ENCODE peak calls at places on chromosomes 3 and 15, in five cellular contexts. F is GM12878, S is mammary epithelial cell, G is osteoblast, V is PC-9. U is an unnamed sample.

GRCh38 chr3:183500349-183500748 is 55.2 kb downstream of the KLHL6 start:
- DNase-seq in F (no peak), S (no peak), G (no peak), V (no peak), U (no peak)

GRCh38 chr3:101253429-101253828 is 66.9 kb downstream of the IMPG2 start:
- DNase-seq in F (no peak), S (no peak), G (no peak), V (no peak), U (no peak)

GRCh38 chr3:14374444-14374883 is 27.9 kb upstream of the SLC6A6 start:
- DNase-seq in F (no peak), S (peak), G (peak), V (no peak), U (no peak)

GRCh38 chr15:42080585-42081462 is 13.5 kb downstream of the PLA2G4D start:
- DNase-seq in F (no peak), S (no peak), G (no peak), V (no peak), U (no peak)

GRCh38 chr15:100966997-100967396 is 47.8 kb downstream of the LRRK1 start:
- DNase-seq in F (peak), S (no peak), G (no peak), V (no peak), U (no peak)

GRCh38 chr3:100295089-100295488 is 34.3 kb downstream of the TBC1D23 start:
- DNase-seq in F (no peak), S (no peak), G (no peak), V (no peak), U (no peak)

GRCh38 chr15:69317392-69317841 is 18.7 kb downstream of the PAQR5 start:
- DNase-seq in F (no peak), S (no peak), G (no peak), V (no peak), U (no peak)

GRCh38 chr3:4493931-4494806 is 1.0 kb downstream of the ITPR1 start:
- DNase-seq in F (no peak), S (no peak), G (peak), V (no peak), U (no peak)

GRCh38 chr3:71208273-71209095 is 375.0 kb downstream of the FOXP1 start:
- DNase-seq in F (no peak), S (no peak), G (no peak), V (peak), U (no peak)

GRCh38 chr15:70237626-70238025 is 139.9 kb upstream of the TLE3 start:
- DNase-seq in F (no peak), S (peak), G (no peak), V (no peak), U (no peak)

GRCh38 chr3:111668912-111669488 is 73.9 kb upstream of the ZBED2 start:
- DNase-seq in F (no peak), S (peak), G (no peak), V (peak), U (no peak)

GRCh38 chr15:55008397-55008796 is 188.3 kb downstream of the RSL24D1 start:
- DNase-seq in F (no peak), S (no peak), G (no peak), V (no peak), U (no peak)

GRCh38 chr3:94137377-94137776 is 74.5 kb downstream of the NSUN3 start:
- DNase-seq in F (no peak), S (no peak), G (peak), V (no peak), U (no peak)

GRCh38 chr15:43932036-43932435 is 105.2 kb downstream of the WDR76 start:
- DNase-seq in F (no peak), S (no peak), G (no peak), V (no peak), U (no peak)

DNA sequence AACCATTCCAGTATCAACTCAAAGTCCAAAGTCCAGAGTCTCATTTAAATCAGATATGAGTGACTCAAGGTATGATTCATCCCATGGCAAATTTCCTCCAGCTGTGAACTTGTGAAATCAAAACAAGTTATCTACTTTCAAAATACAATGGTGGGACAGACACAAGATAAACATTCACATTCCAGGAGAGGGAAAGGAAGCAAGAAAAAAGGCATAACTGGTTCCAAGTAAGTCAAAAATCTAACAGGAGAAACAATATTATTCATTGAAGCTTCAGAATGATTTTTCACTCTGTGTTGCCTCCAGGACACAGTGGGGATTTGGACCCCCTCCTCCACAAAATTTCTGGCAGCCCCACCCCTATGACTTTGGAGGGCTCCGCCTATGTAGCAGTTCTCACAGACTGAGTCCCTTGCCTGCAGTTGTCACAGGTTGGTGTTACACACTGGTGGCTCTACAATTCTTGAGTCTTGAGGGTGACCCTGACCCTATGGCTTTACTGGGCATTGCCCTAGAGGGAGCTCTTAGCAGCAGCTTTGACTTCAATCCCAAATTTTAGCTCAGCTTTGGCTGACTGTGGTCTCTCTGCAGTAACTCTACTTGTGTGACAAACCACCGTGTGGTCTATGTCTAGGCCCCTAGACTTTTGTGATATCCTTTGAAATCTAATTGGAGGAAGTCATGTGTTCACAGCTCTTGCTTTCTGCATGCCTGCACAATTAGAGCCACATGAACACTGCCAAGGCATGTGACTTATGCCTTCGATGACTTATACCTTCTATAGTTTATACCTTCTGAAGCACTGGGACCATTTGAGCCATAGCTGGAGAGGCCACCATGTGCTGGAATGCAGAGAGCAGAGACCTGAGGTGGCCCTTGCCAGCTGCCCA is 644.2 kb downstream of the GRM7 start:
- DNase-seq in F (no peak), S (peak), G (no peak), V (peak), U (no peak)
- H3K4me3 ChIP-seq in F (no peak), S (no peak), G (no peak), V (no peak), U (no peak)

GRCh38 chr3:69384379-69384778 is 1.5 kb downstream of the FRMD4B start:
- DNase-seq in F (no peak), S (no peak), G (no peak), V (no peak), U (no peak)
- H3K4me3 ChIP-seq in F (no peak), S (no peak), G (no peak), V (no peak), U (no peak)

GRCh38 chr3:39499651-39500273 is 32.3 kb downstream of the MOBP start:
- DNase-seq in F (no peak), S (peak), G (no peak), V (no peak), U (no peak)
- H3K4me3 ChIP-seq in F (no peak), S (no peak), G (no peak), V (no peak), U (no peak)

GRCh38 chr3:46537789-46538188 is 28.3 kb downstream of the LRRC2 start:
- DNase-seq in F (no peak), S (no peak), G (no peak), V (no peak), U (no peak)
- H3K4me3 ChIP-seq in F (peak), S (no peak), G (no peak), V (no peak), U (no peak)

GRCh38 chr3:142904639-142905441 is 16.0 kb upstream of the PCOLCE2 start:
- DNase-seq in F (no peak), S (peak), G (peak), V (peak), U (peak)
- H3K4me3 ChIP-seq in F (no peak), S (no peak), G (peak), V (no peak), U (no peak)

GRCh38 chr3:16173696-16174355 is 654 bp upstream of the GALNT15 start:
- DNase-seq in F (no peak), S (no peak), G (peak), V (no peak), U (no peak)
- H3K4me3 ChIP-seq in F (no peak), S (no peak), G (peak), V (no peak), U (no peak)

GRCh38 chr15:96332854-96333193 is 2.3 kb downstream of the NR2F2 start:
- DNase-seq in F (no peak), S (no peak), G (peak), V (no peak), U (no peak)

GRCh38 chr15:96334705-96335428 is 4.4 kb downstream of the NR2F2 start:
- DNase-seq in F (no peak), S (no peak), G (peak), V (no peak), U (no peak)

GRCh38 chr15:96333194-96334016 is 2.9 kb downstream of the NR2F2 start:
- DNase-seq in F (no peak), S (no peak), G (peak), V (no peak), U (no peak)

GRCh38 chr15:96335429-96335807 is 4.9 kb downstream of the NR2F2 start:
- DNase-seq in F (no peak), S (no peak), G (peak), V (no peak), U (no peak)

DNA sequence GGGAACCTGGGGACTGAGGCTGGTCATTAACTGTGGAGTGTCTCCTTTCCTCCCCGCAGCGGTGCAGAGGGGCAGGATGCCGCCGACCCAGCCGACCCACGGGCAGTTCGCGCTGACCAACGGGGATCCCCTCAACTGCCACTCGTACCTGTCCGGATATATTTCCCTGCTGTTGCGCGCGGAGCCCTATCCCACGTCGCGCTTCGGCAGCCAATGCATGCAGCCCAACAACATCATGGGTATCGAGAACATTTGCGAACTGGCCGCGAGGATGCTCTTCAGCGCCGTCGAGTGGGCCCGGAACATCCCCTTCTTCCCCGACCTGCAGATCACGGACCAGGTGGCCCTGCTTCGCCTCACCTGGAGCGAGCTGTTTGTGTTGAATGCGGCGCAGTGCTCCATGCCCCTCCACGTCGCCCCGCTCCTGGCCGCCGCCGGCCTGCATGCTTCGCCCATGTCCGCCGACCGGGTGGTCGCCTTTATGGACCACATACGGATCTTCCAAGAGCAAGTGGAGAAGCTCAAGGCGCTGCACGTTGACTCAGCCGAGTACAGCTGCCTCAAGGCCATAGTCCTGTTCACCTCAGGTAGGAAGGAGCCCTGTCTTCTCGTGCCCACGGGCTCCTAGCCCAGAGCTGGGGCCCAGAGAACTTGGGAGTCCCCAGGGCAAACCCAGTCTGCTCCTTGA is 3.7 kb downstream of the NR2F2 start:
- DNase-seq in F (no peak), S (no peak), G (peak), V (no peak), U (no peak)
- H3K4me3 ChIP-seq in F (no peak), S (peak), G (peak), V (peak), U (no peak)

GRCh38 chr15:92906563-92907081 is 6.5 kb downstream of the CHD2 start:
- DNase-seq in F (no peak), S (peak), G (no peak), V (peak), U (peak)
- H3K4me3 ChIP-seq in F (peak), S (peak), G (peak), V (peak), U (peak)

U was measured in CD4-positive, CD25-positive, alpha-beta regulatory T cell.